ENCODE peak calls at places on chromosomes 4 and X, in nine cellular contexts. M is lower lobe of right lung; N is CD8-positive, alpha-beta T cell; I is keratinocyte; P is testis; V is AG04450; O is heart left ventricle; R is suprapubic skin; J is tibial nerve. C is an unnamed sample.

GRCh38 chr4:76435689-76436176 is 704 bp downstream of the SHROOM3 start:
- DNase-seq in J (no peak), M (no peak), V (no peak), P (no peak), O (no peak), I (no peak), N (no peak), R (no peak), C (no peak)

GRCh38 chrX:152904151-152905080 is 6.5 kb downstream of the ZNF185 start:
- DNase-seq in M (no peak), V (no peak), P (peak; percentile 63), O (peak; percentile 19), J (peak; percentile 33), R (no peak), I (no peak), N (peak; percentile 27), C (no peak)

GRCh38 chr4:76594152-76594551 is 159.1 kb downstream of the SHROOM3 start:
- DNase-seq in R (no peak), M (no peak), I (no peak), N (no peak), J (no peak), V (no peak), P (no peak), O (no peak), C (no peak)

GRCh38 chr4:82381661-82382284 is 8.0 kb upstream of the HNRNPD start:
- DNase-seq in J (no peak), V (no peak), O (no peak), N (no peak), R (no peak), I (no peak), P (peak; percentile 29), M (no peak), C (no peak)

GRCh38 chr4:121053601-121054143 is 18.7 kb downstream of the NDNF start:
- DNase-seq in O (peak; percentile 44), V (no peak), P (no peak), I (peak; percentile 2), N (no peak), M (no peak), R (no peak), J (no peak), C (no peak)

GRCh38 chr4:38948551-38948950 is 80.9 kb downstream of the FAM114A1 start:
- DNase-seq in I (no peak), P (peak; percentile 23), M (no peak), N (no peak), J (peak; percentile 71), V (peak; percentile 85), O (no peak), R (no peak), C (peak; percentile 92)

GRCh38 chrX:86066998-86067397 is 19.6 kb upstream of the CHM start:
- DNase-seq in O (no peak), J (no peak), P (no peak), M (no peak), R (no peak), I (no peak), N (no peak), V (no peak), C (no peak)

GRCh38 chrX:110743679-110744340 is 51.8 kb downstream of the CHRDL1 start:
- DNase-seq in N (no peak), J (no peak), M (no peak), R (no peak), V (no peak), I (no peak), O (no peak), P (no peak), C (no peak)

GRCh38 chr4:110867981-110868380 is 245.1 kb upstream of the PITX2 start:
- DNase-seq in N (no peak), J (no peak), I (no peak), R (no peak), P (no peak), M (no peak), O (no peak), V (no peak), C (no peak)

GRCh38 chr4:168550071-168550766 is 53.4 kb downstream of the PALLD start:
- DNase-seq in O (no peak), P (no peak), J (no peak), I (no peak), V (no peak), N (no peak), M (no peak), R (no peak), C (no peak)

GRCh38 chrX:154348646-154349358 is 25.6 kb downstream of the FLNA start:
- DNase-seq in N (no peak), J (no peak), M (peak; percentile 32), I (no peak), O (no peak), V (no peak), R (peak; percentile 57), P (no peak), C (no peak)

GRCh38 chr4:48262926-48263325 is 6.7 kb downstream of the TEC start:
- DNase-seq in O (no peak), V (no peak), P (no peak), R (no peak), M (no peak), I (no peak), N (no peak), J (peak; percentile 7), C (no peak)

GRCh38 chr4:661856-662761 is 12.0 kb downstream of the ATP5ME start:
- DNase-seq in P (no peak), I (no peak), M (peak; percentile 45), V (no peak), J (no peak), N (no peak), O (no peak), R (peak; percentile 64), C (no peak)

GRCh38 chr4:105283501-105283900 is 136.8 kb downstream of the TET2 start:
- DNase-seq in V (no peak), R (no peak), O (no peak), J (no peak), I (no peak), P (no peak), N (no peak), M (no peak), C (no peak)

GRCh38 chrX:150155396-150156048 is 207.6 kb upstream of the MAMLD1 start:
- DNase-seq in R (no peak), O (peak; percentile 28), M (no peak), I (no peak), N (no peak), P (no peak), V (peak; percentile 10), J (no peak), C (peak; percentile 84)

DNA sequence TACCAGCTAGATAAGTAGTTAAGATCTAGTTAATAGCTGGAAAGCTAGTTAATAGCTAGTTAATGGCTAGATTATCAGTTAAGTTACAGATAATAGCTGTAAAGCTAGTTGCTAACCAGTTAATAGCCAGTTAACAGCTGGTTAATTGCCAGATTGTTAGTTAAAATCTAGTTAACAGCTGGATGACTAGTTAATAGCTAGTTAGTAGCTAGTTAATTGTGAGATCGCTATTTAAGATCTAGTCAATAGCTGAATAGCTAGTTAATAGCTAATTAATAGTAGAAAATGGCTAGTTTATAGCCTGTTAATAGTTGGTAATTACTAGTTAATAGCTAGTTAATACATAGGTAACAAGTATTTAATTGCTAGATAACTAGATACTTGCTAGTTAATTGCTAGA is 630.5 kb upstream of the CT83 start:
- DNase-seq in M (no peak), P (no peak), O (no peak), I (no peak), R (no peak), J (no peak), V (no peak), N (no peak), C (no peak)
- H3K9me3 ChIP-seq in M (no peaks in the 10 kb centered on the region), P (no peaks in the 10 kb centered on the region), O (no peaks in the 10 kb centered on the region), I (peaks cover 2% of the 10 kb centered on the region), R (no peaks in the 10 kb centered on the region), J (no peaks in the 10 kb centered on the region), V (no peaks in the 10 kb centered on the region), N (no peaks in the 10 kb centered on the region), C (no peaks in the 10 kb centered on the region)

DNA sequence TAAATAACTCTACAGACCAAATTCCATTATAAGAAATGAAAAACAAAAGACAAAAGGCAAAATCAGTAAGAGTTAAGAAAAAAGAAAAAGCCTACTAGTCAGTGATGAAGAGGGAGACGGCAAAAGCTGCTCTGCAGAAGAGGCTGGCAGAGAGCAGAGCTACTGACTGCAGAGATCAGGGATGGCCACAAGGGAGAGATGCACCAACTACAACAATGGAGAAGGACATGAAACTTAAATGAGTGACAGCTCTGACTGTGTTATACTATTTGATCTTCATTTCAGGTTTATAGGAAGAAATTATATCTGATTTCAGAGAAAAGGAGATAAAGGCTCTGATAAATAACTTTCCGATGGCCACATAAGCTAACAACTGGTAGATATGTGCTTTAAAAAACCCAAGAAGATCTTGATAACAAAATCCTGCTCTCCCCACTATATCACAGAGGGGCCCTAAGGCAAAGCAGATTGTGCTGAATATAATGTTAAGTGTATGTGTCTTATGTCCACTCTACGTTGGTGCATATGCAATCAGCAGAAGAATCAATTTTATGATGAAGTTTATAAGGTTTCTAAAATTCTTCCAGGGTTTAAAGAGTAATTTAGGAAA is 58.4 kb upstream of the COX18 start:
- DNase-seq in M (no peak), P (peak; percentile 23), R (no peak), O (no peak), N (no peak), J (no peak), I (no peak), V (no peak), C (no peak)
- TF ChIP-seq CTCF in M (no peak), P (peak; percentile 17), R (no peak), O (no peak), N (no peak), J (no peak), I (peak; percentile 29), V (peak; percentile 35), C (no peak)

GRCh38 chr4:25234390-25235367 is 846 bp downstream of the PI4K2B start:
- DNase-seq in P (peak; percentile 60), I (peak; percentile 73), N (peak; percentile 32), J (peak; percentile 41), R (peak; percentile 70), V (peak; percentile 42), O (peak; percentile 45), M (peak; percentile 68), C (no peak)
- H3K9me3 ChIP-seq in P (no peaks in the 10 kb centered on the region), I (no peaks in the 10 kb centered on the region), N (no peaks in the 10 kb centered on the region), J (peaks cover 33% of the 10 kb centered on the region), R (no peaks in the 10 kb centered on the region), V (peaks cover 11% of the 10 kb centered on the region), O (peaks cover 12% of the 10 kb centered on the region), M (no peaks in the 10 kb centered on the region), C (no peaks in the 10 kb centered on the region)

GRCh38 chr4:61202100-61202637 is 2.0 kb downstream of the ADGRL3 start:
- DNase-seq in N (no peak), O (no peak), V (no peak), P (peak; percentile 22), M (peak; percentile 38), J (no peak), R (peak; percentile 49), I (no peak), C (no peak)
- TF ChIP-seq CTCF in N (no peak), O (no peak), V (no peak), P (no peak), M (no peak), J (no peak), R (no peak), I (no peak), C (no peak)

DNA sequence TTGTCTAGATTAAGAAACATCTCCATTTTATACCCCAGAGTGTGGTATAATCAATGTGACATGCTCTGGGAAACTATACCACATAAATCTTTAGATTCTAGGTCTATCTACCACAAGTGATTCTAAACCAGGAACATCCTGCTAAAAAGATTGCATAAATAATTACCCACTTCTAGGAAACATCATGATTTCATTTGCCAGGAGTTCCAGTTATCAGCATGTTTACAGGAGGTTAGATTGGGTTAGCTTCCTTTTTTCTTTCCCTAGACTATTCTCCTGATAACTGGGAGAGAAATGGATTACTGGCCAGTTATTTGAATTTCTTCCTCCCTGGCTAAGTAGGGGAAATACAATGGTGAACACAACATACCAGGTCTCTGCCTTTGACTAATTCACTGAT is 230.3 kb upstream of the BOD1L1 start:
- DNase-seq in P (no peak), R (no peak), J (no peak), V (no peak), I (no peak), O (no peak), M (no peak), N (no peak), C (no peak)
- H3K9me3 ChIP-seq in P (no peaks in the 10 kb centered on the region), R (peaks cover 8% of the 10 kb centered on the region), J (peaks cover 21% of the 10 kb centered on the region), V (peaks cover 3% of the 10 kb centered on the region), I (no peaks in the 10 kb centered on the region), O (peaks cover 4% of the 10 kb centered on the region), M (no peaks in the 10 kb centered on the region), N (no peaks in the 10 kb centered on the region), C (no peaks in the 10 kb centered on the region)

C was measured in vagina.